ENCODE peak calls at places on chromosomes 11 and 22, in eight cellular contexts. Q is CD4-positive, alpha-beta T cell; J is BE2C; B is colonic mucosa; V is HFFc6; P is AG10803; L is upper lobe of right lung; G is pancreas. A is an unnamed sample.

GRCh38 chr11:72814139-72814830 is at the start of gene ATG16L2:
- DNase-seq in Q (peak), J (peak), B (peak), V (peak), P (peak), L (peak), G (peak), A (peak)

GRCh38 chr11:130403301-130403804 is 25.1 kb downstream of the ADAMTS8 start:
- DNase-seq in Q (no peak), J (no peak), B (no peak), V (peak), P (peak), L (no peak), G (no peak), A (peak)

GRCh38 chr22:25645266-25645665 is 80.8 kb downstream of the GRK3 start:
- DNase-seq in Q (no peak), J (no peak), B (no peak), V (no peak), P (no peak), L (no peak), G (no peak), A (no peak)

GRCh38 chr11:56333156-56333555 is 12.7 kb upstream of the OR8K1 start:
- DNase-seq in Q (no peak), J (no peak), B (no peak), V (no peak), P (no peak), L (no peak), G (no peak), A (no peak)

GRCh38 chr22:36398602-36399472 is 11.1 kb upstream of the MYH9 start:
- DNase-seq in Q (no peak), J (no peak), B (peak), V (peak), P (peak), L (no peak), G (no peak), A (peak)

GRCh38 chr22:19806213-19807160 is 45.9 kb downstream of the TBX1 start:
- DNase-seq in Q (no peak), J (peak), B (peak), V (no peak), P (no peak), L (peak), G (peak), A (peak)

GRCh38 chr22:39567135-39567946 is 3.2 kb upstream of the CACNA1I start:
- DNase-seq in Q (peak), J (no peak), B (no peak), V (no peak), P (no peak), L (no peak), G (no peak), A (no peak)

GRCh38 chr11:66268953-66269906 is 791 bp downstream of the RAB1B start:
- DNase-seq in Q (no peak), J (no peak), B (no peak), V (peak), P (peak), L (peak), G (peak), A (peak)

GRCh38 chr11:68314203-68314885 is 2.0 kb downstream of the LRP5 start:
- DNase-seq in Q (no peak), J (no peak), B (no peak), V (no peak), P (no peak), L (no peak), G (peak), A (no peak)

GRCh38 chr11:86106916-86107315 is 38.0 kb upstream of the PICALM start:
- DNase-seq in Q (no peak), J (no peak), B (no peak), V (peak), P (peak), L (no peak), G (no peak), A (no peak)

GRCh38 chr11:9459573-9460321 is 1.1 kb upstream of the ZNF143 start:
- DNase-seq in Q (peak), J (no peak), B (peak), V (peak), P (peak), L (peak), G (no peak), A (peak)

GRCh38 chr11:63671322-63672155 is at the start of gene ATL3:
- DNase-seq in Q (peak), J (peak), B (peak), V (peak), P (peak), L (peak), G (peak), A (peak)

GRCh38 chr11:11841121-11841604 is 609 bp upstream of the USP47 start:
- DNase-seq in Q (no peak), J (peak), B (peak), V (no peak), P (peak), L (peak), G (no peak), A (no peak)

GRCh38 chr22:24089951-24090350 is 78.8 kb downstream of the CABIN1 start:
- DNase-seq in Q (no peak), J (no peak), B (no peak), V (no peak), P (no peak), L (peak), G (no peak), A (no peak)

GRCh38 chr11:35953081-35953480 is 9.2 kb downstream of the LDLRAD3 start:
- DNase-seq in Q (no peak), J (peak), B (no peak), V (no peak), P (no peak), L (no peak), G (no peak), A (no peak)

GRCh38 chr11:1875093-1875785 is 16.5 kb downstream of the PRR33 start:
- DNase-seq in Q (no peak), J (peak), B (no peak), V (no peak), P (no peak), L (no peak), G (peak), A (no peak)

GRCh38 chr11:90202342-90202741 is 20.5 kb downstream of the CHORDC1 start:
- DNase-seq in Q (no peak), J (no peak), B (no peak), V (no peak), P (no peak), L (no peak), G (no peak), A (no peak)

DNA sequence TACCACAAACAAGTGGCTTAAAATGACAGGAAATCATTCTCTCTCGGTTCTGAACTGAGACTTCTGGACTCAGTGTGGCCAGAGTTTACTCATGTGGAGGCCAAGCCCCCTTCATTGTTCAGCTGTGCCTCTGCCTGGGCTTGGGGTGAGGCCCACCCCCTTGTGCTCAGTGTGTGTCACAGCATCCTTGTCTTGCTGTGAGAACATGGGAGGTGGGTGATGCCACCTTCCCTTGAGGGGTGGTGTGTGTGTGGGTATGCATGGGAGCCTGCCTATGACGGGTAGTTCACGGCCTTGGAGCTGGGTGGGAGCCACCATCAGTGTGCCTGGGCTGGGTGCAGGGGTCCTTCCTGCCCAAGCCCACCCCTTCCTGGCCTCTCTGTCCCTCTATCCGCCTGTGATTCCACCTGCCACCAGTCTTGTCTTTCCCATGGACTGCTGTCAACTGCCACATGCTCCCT is 101.7 kb downstream of the MORC2 start:
- DNase-seq in Q (no peak), J (no peak), B (no peak), V (no peak), P (no peak), L (peak), G (no peak), A (no peak)
- TF ChIP-seq CTCF in Q (no peak), J (no peak), B (no peak), V (peak), P (no peak), L (peak), G (no peak), A (no peak)

GRCh38 chr11:61828629-61829407 is 718 bp downstream of the FADS2 start:
- DNase-seq in Q (no peak), J (peak), B (peak), V (no peak), P (peak), L (peak), G (no peak), A (no peak)
- TF ChIP-seq CTCF in Q (peak), J (peak), B (no peak), V (peak), P (peak), L (peak), G (no peak), A (peak)

DNA sequence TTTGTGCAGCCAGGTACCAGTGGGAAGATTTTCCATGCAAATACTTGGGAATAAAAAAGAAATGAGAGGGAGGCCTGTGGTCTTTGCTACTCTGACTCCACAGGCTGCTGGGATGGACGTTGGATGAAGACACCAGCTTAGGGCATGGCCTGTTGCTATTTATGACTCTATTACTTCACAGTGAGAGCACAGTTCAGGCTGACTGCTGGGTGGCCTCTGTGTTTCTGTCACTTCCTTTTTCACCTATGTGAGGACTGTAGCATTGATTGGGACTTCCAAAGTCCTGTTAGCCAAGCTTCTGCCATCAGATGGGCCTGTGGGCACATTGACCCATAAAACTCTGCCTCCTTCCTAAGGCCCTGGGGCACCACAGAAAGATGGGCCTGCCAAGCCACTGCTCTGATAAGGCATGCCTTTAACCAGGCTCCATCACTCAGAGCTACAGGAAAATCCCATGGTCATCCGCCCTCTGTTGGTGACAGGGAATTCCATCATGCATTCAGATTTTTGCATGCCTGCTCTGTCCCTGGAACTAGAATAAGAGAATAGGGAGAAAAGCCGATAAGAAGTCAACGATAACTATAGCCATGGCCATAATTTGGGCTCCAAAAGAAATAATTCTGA is 64.6 kb downstream of the KCNJ1 start:
- DNase-seq in Q (no peak), J (peak), B (no peak), V (peak), P (no peak), L (no peak), G (no peak), A (peak)
- TF ChIP-seq CTCF in Q (no peak), J (peak), B (no peak), V (peak), P (peak), L (peak), G (peak), A (no peak)

DNA sequence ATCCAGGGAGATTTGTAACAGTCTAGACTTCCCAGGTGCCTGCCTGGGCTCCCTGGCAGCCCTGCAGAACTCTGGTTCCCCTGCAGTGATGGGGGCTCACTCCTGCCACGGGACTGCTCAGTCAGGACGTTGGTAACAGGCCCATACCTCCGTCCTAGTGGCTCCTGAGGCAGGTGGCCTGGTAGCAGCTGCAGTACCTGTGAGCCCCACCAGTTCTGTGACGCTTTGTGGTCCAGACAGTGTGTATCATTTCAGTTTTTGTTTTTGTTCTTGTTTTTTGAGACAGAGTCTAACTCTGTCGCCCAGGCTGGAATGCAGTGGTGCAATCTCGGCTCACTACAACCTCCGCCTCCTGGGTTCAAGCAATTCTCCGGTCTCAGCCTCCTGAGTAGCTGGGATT is 27.8 kb downstream of the POLR3H start:
- DNase-seq in Q (no peak), J (no peak), B (no peak), V (no peak), P (no peak), L (no peak), G (no peak), A (no peak)
- TF ChIP-seq CTCF in Q (no peak), J (no peak), B (no peak), V (peak), P (no peak), L (no peak), G (no peak), A (no peak)

GRCh38 chr11:24407733-24408132 is 89.1 kb upstream of the LUZP2 start:
- DNase-seq in Q (no peak), J (no peak), B (no peak), V (no peak), P (no peak), L (no peak), G (no peak), A (no peak)
- TF ChIP-seq CTCF in Q (no peak), J (no peak), B (no peak), V (no peak), P (no peak), L (no peak), G (no peak), A (no peak)

GRCh38 chr11:32615422-32615821 is 31.8 kb downstream of the EIF3M start:
- DNase-seq in Q (no peak), J (no peak), B (no peak), V (no peak), P (peak), L (no peak), G (no peak), A (no peak)
- TF ChIP-seq CTCF in Q (no peak), J (peak), B (no peak), V (peak), P (peak), L (no peak), G (no peak), A (no peak)

GRCh38 chr11:32581556-32581955 is 2.1 kb upstream of the EIF3M start:
- DNase-seq in Q (no peak), J (no peak), B (no peak), V (no peak), P (no peak), L (no peak), G (no peak), A (no peak)

GRCh38 chr11:32580967-32581366 is 2.7 kb upstream of the EIF3M start:
- DNase-seq in Q (no peak), J (no peak), B (no peak), V (no peak), P (no peak), L (no peak), G (no peak), A (peak)

GRCh38 chr11:32583451-32584271 is at the start of gene EIF3M:
- DNase-seq in Q (peak), J (peak), B (peak), V (peak), P (peak), L (peak), G (peak), A (peak)

GRCh38 chr11:32584921-32585320 is 1.3 kb downstream of the EIF3M start:
- DNase-seq in Q (no peak), J (no peak), B (no peak), V (no peak), P (no peak), L (no peak), G (no peak), A (peak)

GRCh38 chr11:32586576-32587190 is 3.1 kb downstream of the EIF3M start:
- DNase-seq in Q (no peak), J (peak), B (no peak), V (peak), P (no peak), L (no peak), G (no peak), A (peak)
- TF ChIP-seq CTCF in Q (no peak), J (peak), B (no peak), V (peak), P (peak), L (no peak), G (no peak), A (no peak)

DNA sequence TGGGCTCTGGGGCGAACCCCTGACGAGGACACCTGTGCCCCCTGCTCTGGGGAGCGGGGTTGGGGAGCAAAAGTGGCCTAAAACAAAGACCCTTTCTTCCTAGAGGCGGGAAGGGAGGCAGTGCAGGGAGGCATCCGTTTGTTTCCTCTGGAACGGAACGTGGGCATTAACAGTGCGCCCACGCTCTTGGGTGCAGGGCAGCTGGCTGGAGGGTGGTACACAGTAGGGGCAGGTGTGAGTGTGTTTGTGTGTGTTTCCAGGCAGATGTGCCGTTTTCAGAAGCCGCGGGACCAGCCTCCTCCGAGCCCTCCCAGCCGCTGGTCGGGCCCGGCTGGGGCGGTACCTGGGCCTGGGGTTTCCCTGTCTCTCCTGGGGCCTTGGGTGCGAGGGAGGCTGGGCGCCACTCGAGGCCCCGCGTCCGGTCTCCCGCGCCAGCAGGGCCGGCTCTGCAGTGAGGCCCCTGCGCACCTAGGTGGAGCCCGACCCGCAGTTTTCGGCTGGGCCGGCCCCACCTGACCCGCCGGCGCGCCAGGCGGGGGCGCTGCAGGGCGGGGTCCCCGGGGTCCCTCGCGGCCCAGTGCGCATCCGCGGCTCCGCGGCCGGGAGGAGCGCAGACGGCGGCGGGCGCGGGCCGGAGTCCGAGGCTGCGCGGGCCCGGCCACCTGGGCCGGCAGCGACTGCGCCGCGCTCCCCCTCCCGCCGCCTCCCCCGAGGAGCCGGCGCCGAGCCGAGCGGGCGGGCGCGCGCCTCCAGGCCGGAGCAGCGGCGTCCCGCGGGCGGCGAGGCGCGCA is 1252.7 kb downstream of the BRD1 start:
- DNase-seq in Q (no peak), J (no peak), B (peak), V (no peak), P (peak), L (peak), G (peak), A (no peak)
- TF ChIP-seq CTCF in Q (no peak), J (no peak), B (no peak), V (no peak), P (peak), L (peak), G (peak), A (no peak)